ENCODE peak calls at places on chromosome 3, in six cellular contexts. V, Z, O, D, C and G are unnamed samples.

GRCh38 chr3:134754768-134755559 is 40.1 kb upstream of the EPHB1 start:
- DNase-seq in Z (no peak), O (peak; percentile 72), V (peak; percentile 13), C (peak; percentile 29), D (peak; percentile 30), G (no peak)

GRCh38 chr3:125212509-125213372 is at the start of gene SLC12A8:
- DNase-seq in V (no peak), D (no peak), Z (no peak), O (no peak), C (no peak), G (no peak)

GRCh38 chr3:191303596-191303995 is 25.6 kb upstream of the CCDC50 start:
- DNase-seq in O (no peak), V (no peak), Z (no peak), D (no peak), C (no peak), G (no peak)

GRCh38 chr3:114144909-114145688 is 33.8 kb downstream of the DRD3 start:
- DNase-seq in Z (peak; percentile 59), V (no peak), C (no peak), D (peak; percentile 94), O (no peak), G (no peak)

GRCh38 chr3:14941871-14942270 is 5.5 kb upstream of the NR2C2 start:
- DNase-seq in C (no peak), Z (no peak), O (no peak), D (no peak), V (no peak), G (no peak)

GRCh38 chr3:129121016-129121791 is 400 bp downstream of the RAB43 start:
- DNase-seq in D (peak; percentile 26), C (no peak), V (peak; percentile 43), O (no peak), Z (no peak), G (no peak)

GRCh38 chr3:169390741-169391300 is 272.7 kb downstream of the MECOM start:
- DNase-seq in C (no peak), V (no peak), D (no peak), O (no peak), Z (no peak), G (no peak)

GRCh38 chr3:156677120-156677479 is 2.7 kb downstream of the TIPARP start:
- DNase-seq in V (peak; percentile 23), C (no peak), Z (no peak), D (no peak), O (no peak), G (no peak)

GRCh38 chr3:128559486-128560225 is 66.7 kb upstream of the GATA2 start:
- DNase-seq in V (peak; percentile 13), C (no peak), Z (no peak), O (no peak), D (peak; percentile 17), G (no peak)

GRCh38 chr3:129644836-129645235 is 38.4 kb upstream of the PLXND1 start:
- DNase-seq in C (no peak), D (no peak), Z (no peak), V (no peak), O (no peak), G (no peak)

GRCh38 chr3:49378249-49378899 is 20.2 kb upstream of the GPX1 start:
- DNase-seq in D (peak; percentile 37), C (peak; percentile 17), Z (no peak), O (peak; percentile 54), V (no peak), G (peak; percentile 30)

DNA sequence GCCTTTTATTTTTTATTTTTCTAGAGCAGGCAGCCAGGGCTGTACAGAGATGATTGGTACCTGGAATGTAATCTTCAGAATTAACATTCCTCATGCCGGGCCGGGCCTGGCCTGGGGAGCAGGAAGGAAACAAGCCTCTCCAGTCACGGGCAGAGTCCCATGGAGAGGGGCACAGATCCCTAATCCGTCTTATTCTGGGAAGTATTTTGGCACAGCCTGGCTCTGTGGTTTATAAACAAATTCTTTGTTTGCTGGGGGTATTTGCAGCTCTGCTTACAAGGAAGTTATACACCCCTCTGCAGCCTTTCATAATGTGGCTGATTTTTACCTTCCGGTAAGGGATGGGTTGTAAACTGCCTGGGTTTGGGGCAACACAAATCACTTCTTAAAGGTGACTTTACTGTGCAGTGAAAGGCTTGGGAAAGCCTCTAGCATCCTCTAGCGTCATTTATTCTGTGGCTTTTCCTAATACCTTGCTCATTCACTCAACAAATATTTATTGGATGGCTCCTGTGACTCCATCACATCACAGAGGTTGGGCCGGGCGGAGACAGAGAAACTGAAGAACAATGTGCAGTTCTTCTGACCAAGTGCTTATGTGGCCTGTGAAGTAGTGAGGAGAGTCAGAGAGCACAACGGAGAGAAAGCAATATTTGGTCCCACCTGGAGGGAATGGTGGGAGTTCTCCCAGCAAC is 2.7 kb downstream of the SLC6A20 start:
- DNase-seq in V (no peak), O (no peak), Z (no peak), D (no peak), C (no peak), G (no peak)
- H3K27me3 ChIP-seq in V (peaks cover 12% of the 10 kb centered on the region), O (peaks cover 47% of the 10 kb centered on the region), Z (peaks cover 18% of the 10 kb centered on the region), D (peaks cover 80% of the 10 kb centered on the region), C (peaks cover 53% of the 10 kb centered on the region), G (peaks cover 35% of the 10 kb centered on the region)

DNA sequence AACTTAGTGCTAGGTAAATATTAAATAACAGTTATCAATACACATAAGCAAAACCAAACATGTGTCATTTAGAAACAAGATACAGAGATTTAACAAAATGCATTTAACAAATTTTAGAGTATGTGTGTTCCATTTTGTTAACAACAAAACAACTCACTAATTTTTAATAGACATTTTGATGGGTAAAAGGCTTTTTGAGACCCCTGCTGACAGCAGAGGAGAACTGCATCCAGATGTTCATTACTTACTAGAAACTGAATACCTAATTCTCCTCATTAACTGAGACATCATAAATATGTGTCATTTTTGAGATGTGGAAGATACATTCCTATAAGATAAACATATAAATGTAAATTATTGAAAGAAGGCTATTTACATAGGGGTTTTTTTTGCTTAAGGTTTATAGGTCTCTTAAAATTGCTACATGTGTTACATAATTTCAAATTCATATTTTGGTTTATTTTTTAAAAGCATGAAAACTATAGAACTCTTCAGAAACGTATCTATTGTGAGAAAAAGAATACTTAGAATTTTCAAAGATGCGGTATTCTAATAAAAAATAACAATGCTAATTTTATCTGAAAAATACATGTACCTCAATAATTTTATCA is 1009.8 kb downstream of the TUSC7 start:
- DNase-seq in C (no peak), V (no peak), Z (no peak), O (no peak), D (peak; percentile 40), G (no peak)
- TF ChIP-seq CTCF in C (peak; percentile 65), V (no peak), Z (peak; percentile 79), O (peak; percentile 62), D (peak; percentile 72), G (peak; percentile 71)

GRCh38 chr3:9362731-9363530 is at the start of gene THUMPD3:
- DNase-seq in O (peak; percentile 96), D (peak; percentile 85), C (peak; percentile 90), V (peak; percentile 94), Z (peak; percentile 69), G (peak; percentile 95)

DNA sequence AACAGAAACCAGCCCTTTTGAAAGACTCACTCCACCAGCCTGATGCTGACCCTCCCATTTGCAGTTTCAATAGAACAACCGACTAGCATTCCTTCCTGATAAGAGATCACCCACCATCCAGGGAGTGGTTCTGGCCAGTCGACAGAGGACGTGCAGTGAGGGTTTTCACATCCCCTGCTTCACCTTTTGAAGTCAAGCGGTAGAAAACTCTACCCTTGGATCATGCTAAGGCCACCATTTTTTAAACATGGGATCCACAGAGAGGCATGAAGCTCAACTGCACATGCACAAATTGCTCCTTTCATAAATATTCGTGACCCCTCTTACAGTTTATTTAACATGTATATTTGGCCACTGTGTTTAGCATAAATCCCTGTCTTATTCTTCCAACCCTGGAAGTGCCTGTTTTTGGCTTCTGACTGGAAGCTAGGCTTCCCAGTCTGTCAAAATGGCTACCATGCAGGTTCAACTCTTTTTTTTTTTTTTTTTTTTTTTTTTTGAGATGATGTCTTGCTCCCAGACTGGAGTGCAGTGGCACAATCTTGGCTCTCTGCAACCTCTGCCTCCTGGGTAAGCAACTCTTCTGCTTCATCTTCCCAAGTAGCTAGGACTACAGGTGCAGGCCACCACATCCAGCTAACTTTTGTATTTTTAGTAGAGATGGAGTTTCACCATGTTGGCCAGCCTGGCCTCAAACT is 1.0 kb upstream of the THUMPD3 start:
- DNase-seq in O (no peak), D (no peak), V (no peak), C (no peak), Z (no peak), G (no peak)
- H3K27ac ChIP-seq in O (peak overlapping the region; percentile 92), D (no peak overlapping the region), V (no peak overlapping the region), C (no peak overlapping the region), Z (peak overlapping the region; percentile 92), G (no peak overlapping the region)

DNA sequence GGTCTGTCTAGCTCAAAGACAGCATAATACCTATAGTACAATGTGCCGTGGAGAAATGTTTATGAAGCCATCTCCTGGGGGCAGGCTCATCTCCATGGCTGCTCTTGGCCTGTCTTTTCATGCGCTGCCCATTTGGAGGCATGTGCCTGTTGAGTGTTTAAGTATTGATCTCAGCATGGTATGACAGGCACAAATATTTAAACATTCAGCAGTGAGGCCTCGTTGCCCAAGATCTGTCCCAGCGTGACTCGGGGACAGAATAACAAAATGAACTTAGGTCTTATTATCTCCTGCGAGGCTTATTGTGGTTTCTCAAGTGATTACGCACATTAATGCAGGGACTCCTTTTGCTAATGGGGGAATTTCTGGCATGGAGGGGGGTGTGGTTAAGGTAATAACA is 4.5 kb upstream of the SLC6A1 start:
- DNase-seq in C (no peak), V (no peak), Z (no peak), O (no peak), D (no peak), G (no peak)
- H3K27me3 ChIP-seq in C (peaks cover 29% of the 10 kb centered on the region), V (peaks cover 7% of the 10 kb centered on the region), Z (no peaks in the 10 kb centered on the region), O (peaks cover 18% of the 10 kb centered on the region), D (peaks cover 32% of the 10 kb centered on the region), G (no peaks in the 10 kb centered on the region)

GRCh38 chr3:115927210-115927609 is 303.9 kb downstream of the GAP43 start:
- DNase-seq in O (no peak), C (no peak), Z (no peak), V (no peak), D (no peak), G (peak; percentile 65)

GRCh38 chr3:115916866-115917265 is 293.6 kb downstream of the GAP43 start:
- DNase-seq in O (no peak), C (no peak), V (no peak), Z (no peak), D (no peak), G (no peak)

GRCh38 chr3:115921711-115922110 is 298.4 kb downstream of the GAP43 start:
- DNase-seq in O (no peak), Z (no peak), V (no peak), D (no peak), C (no peak), G (no peak)

GRCh38 chr3:115918900-115919299 is 295.6 kb downstream of the GAP43 start:
- DNase-seq in Z (no peak), O (no peak), D (no peak), C (no peak), V (no peak), G (no peak)

GRCh38 chr3:115922681-115923347 is 299.5 kb downstream of the GAP43 start:
- DNase-seq in O (no peak), D (peak; percentile 62), V (no peak), C (no peak), Z (no peak), G (no peak)
- TF ChIP-seq CTCF in O (no peak), D (peak; percentile 58), V (no peak), C (peak; percentile 13), Z (no peak), G (peak; percentile 43)

GRCh38 chr3:183172051-183172639 is 9.6 kb upstream of the LAMP3 start:
- DNase-seq in O (no peak), D (no peak), Z (no peak), C (no peak), V (no peak), G (no peak)
- H3K27ac ChIP-seq in O (no peak overlapping the region), D (no peak overlapping the region), Z (no peak overlapping the region), C (no peak overlapping the region), V (no peak overlapping the region), G (no peak overlapping the region)

GRCh38 chr3:31978553-31978952 is 2.5 kb downstream of the OSBPL10 start:
- DNase-seq in O (no peak), C (no peak), D (no peak), V (no peak), Z (no peak), G (no peak)
- H3K27me3 ChIP-seq in O (peaks cover 16% of the 10 kb centered on the region), C (peaks cover 45% of the 10 kb centered on the region), D (no peaks in the 10 kb centered on the region), V (peaks cover 10% of the 10 kb centered on the region), Z (no peaks in the 10 kb centered on the region), G (no peaks in the 10 kb centered on the region)